ENCODE peak calls at places on chromosomes 7 and 10, in seven cellular contexts. I, P, F, T, O, U and M are unnamed samples. For H3K27me3, the result is how much of the 10 kb centered on the place peaks cover.

GRCh38 chr7:78197447-78197846 is 398.9 kb downstream of the PHTF2 start:
- DNase-seq in I (no peak), P (peak), F (no peak), T (peak), O (no peak), U (no peak), M (no peak)

GRCh38 chr7:122884186-122884585 is 2.1 kb downstream of the CADPS2 start:
- DNase-seq in I (no peak), P (peak), F (no peak), T (no peak), O (no peak), U (no peak), M (no peak)

GRCh38 chr7:149302865-149303264 is 40.9 kb downstream of the ZNF783 start:
- DNase-seq in I (no peak), P (no peak), F (no peak), T (no peak), O (no peak), U (no peak), M (no peak)

GRCh38 chr10:4046722-4047354 is 261.8 kb upstream of the KLF6 start:
- DNase-seq in I (no peak), P (no peak), F (no peak), T (no peak), O (no peak), U (no peak), M (no peak)

GRCh38 chr7:76333388-76334101 is 25.2 kb downstream of the YWHAG start:
- DNase-seq in I (no peak), P (no peak), F (peak), T (no peak), O (peak), U (peak), M (no peak)

GRCh38 chr10:110205051-110205675 is 2.2 kb upstream of the MXI1 start:
- DNase-seq in I (no peak), P (no peak), F (no peak), T (no peak), O (no peak), U (no peak), M (no peak)

GRCh38 chr10:77463967-77464745 is 173.5 kb downstream of the KCNMA1 start:
- DNase-seq in I (no peak), P (peak), F (no peak), T (peak), O (no peak), U (no peak), M (no peak)

GRCh38 chr10:84095821-84096497 is 43.4 kb upstream of the GHITM start:
- DNase-seq in I (no peak), P (peak), F (no peak), T (no peak), O (no peak), U (no peak), M (no peak)

GRCh38 chr7:9242604-9243003 is 809.2 kb downstream of the NXPH1 start:
- DNase-seq in I (no peak), P (no peak), F (no peak), T (no peak), O (no peak), U (no peak), M (no peak)

GRCh38 chr10:124992462-124993344 is 50.8 kb downstream of the ZRANB1 start:
- DNase-seq in I (peak), P (no peak), F (peak), T (peak), O (peak), U (peak), M (no peak)

GRCh38 chr10:96588060-96588554 is 1.3 kb upstream of the TM9SF3 start:
- DNase-seq in I (peak), P (peak), F (no peak), T (no peak), O (peak), U (no peak), M (no peak)

GRCh38 chr10:86819567-86819966 is 63.1 kb downstream of the BMPR1A start:
- DNase-seq in I (no peak), P (no peak), F (no peak), T (peak), O (no peak), U (no peak), M (no peak)

GRCh38 chr7:24894670-24895221 is 85.2 kb downstream of the OSBPL3 start:
- DNase-seq in I (no peak), P (no peak), F (no peak), T (no peak), O (no peak), U (peak), M (no peak)

GRCh38 chr7:157016352-157017041 is 6.0 kb upstream of the MNX1 start:
- DNase-seq in I (no peak), P (no peak), F (no peak), T (no peak), O (no peak), U (no peak), M (no peak)

GRCh38 chr7:139743267-139743966 is 34.4 kb downstream of the HIPK2 start:
- DNase-seq in I (no peak), P (no peak), F (no peak), T (no peak), O (no peak), U (no peak), M (no peak)

GRCh38 chr7:36224916-36225858 is 72.1 kb downstream of the EEPD1 start:
- DNase-seq in I (no peak), P (no peak), F (no peak), T (peak), O (no peak), U (no peak), M (no peak)

GRCh38 chr7:34652784-34653183 is 5.2 kb upstream of the NPSR1 start:
- DNase-seq in I (peak), P (peak), F (no peak), T (no peak), O (peak), U (no peak), M (no peak)

GRCh38 chr7:99021941-99022560 is 121.9 kb downstream of the SMURF1 start:
- DNase-seq in I (no peak), P (no peak), F (no peak), T (no peak), O (no peak), U (no peak), M (no peak)

GRCh38 chr7:87413951-87414381 is 61.5 kb downstream of the ABCB4 start:
- DNase-seq in I (no peak), P (peak), F (no peak), T (peak), O (no peak), U (peak), M (no peak)

GRCh38 chr7:37817219-37817618 is 31.2 kb upstream of the NME8 start:
- DNase-seq in I (no peak), P (no peak), F (no peak), T (no peak), O (no peak), U (no peak), M (no peak)

GRCh38 chr10:124636271-124636993 is 107.7 kb downstream of the FAM53B start:
- DNase-seq in I (no peak), P (no peak), F (peak), T (no peak), O (no peak), U (no peak), M (no peak)

GRCh38 chr7:30797294-30798040 is 26.2 kb downstream of the MINDY4 start:
- DNase-seq in I (no peak), P (no peak), F (no peak), T (no peak), O (no peak), U (no peak), M (no peak)

GRCh38 chr10:36367362-36367761 is 725.3 kb upstream of the FZD8 start:
- DNase-seq in I (no peak), P (no peak), F (no peak), T (no peak), O (no peak), U (no peak), M (no peak)

GRCh38 chr10:6494934-6495592 is 85.0 kb downstream of the PRKCQ start:
- DNase-seq in I (no peak), P (no peak), F (no peak), T (no peak), O (no peak), U (no peak), M (no peak)

GRCh38 chr7:77456711-77457110 is 40.6 kb upstream of the GSAP start:
- DNase-seq in I (no peak), P (no peak), F (no peak), T (peak), O (no peak), U (no peak), M (no peak)

GRCh38 chr7:118802726-118803125 is 578.2 kb downstream of the ANKRD7 start:
- DNase-seq in I (no peak), P (no peak), F (no peak), T (no peak), O (no peak), U (no peak), M (no peak)

GRCh38 chr10:108872854-108873253 is 1050.5 kb downstream of the XPNPEP1 start:
- DNase-seq in I (no peak), P (no peak), F (no peak), T (peak), O (no peak), U (no peak), M (no peak)

GRCh38 chr10:29041512-29042150 is 247.2 kb upstream of the LYZL1 start:
- DNase-seq in I (no peak), P (no peak), F (no peak), T (peak), O (no peak), U (no peak), M (no peak)

GRCh38 chr7:112204072-112204775 is 2.0 kb downstream of the DOCK4 start:
- DNase-seq in I (no peak), P (peak), F (no peak), T (no peak), O (no peak), U (no peak), M (no peak)

GRCh38 chr7:159096736-159097581 is 47.7 kb downstream of the VIPR2 start:
- DNase-seq in I (no peak), P (no peak), F (peak), T (no peak), O (peak), U (peak), M (no peak)

GRCh38 chr10:33142290-33142689 is 184.3 kb upstream of the ITGB1 start:
- DNase-seq in I (no peak), P (no peak), F (peak), T (no peak), O (no peak), U (no peak), M (no peak)

GRCh38 chr7:117320523-117320922 is 2.3 kb downstream of the WNT2 start:
- DNase-seq in I (no peak), P (no peak), F (no peak), T (no peak), O (no peak), U (no peak), M (no peak)
- H3K27me3 ChIP-seq in I (half or more), P (half or more), F (under half), T (under half), O (half or more), U (under half), M (under half)

GRCh38 chr7:6533893-6534804 is 17.1 kb downstream of the GRID2IP start:
- DNase-seq in I (no peak), P (no peak), F (no peak), T (no peak), O (peak), U (no peak), M (peak)

GRCh38 chr7:6532516-6532915 is 18.7 kb downstream of the GRID2IP start:
- DNase-seq in I (no peak), P (no peak), F (no peak), T (no peak), O (no peak), U (no peak), M (no peak)

GRCh38 chr7:6536899-6537298 is 14.4 kb downstream of the GRID2IP start:
- DNase-seq in I (no peak), P (no peak), F (no peak), T (no peak), O (no peak), U (peak), M (peak)

GRCh38 chr7:6531492-6532279 is 19.6 kb downstream of the GRID2IP start:
- DNase-seq in I (no peak), P (no peak), F (no peak), T (no peak), O (no peak), U (no peak), M (no peak)

GRCh38 chr7:6536262-6536770 is 14.9 kb downstream of the GRID2IP start:
- DNase-seq in I (no peak), P (no peak), F (no peak), T (no peak), O (peak), U (peak), M (no peak)
- H3K27me3 ChIP-seq in I (under half), P (half or more), F (half or more), T (half or more), O (half or more), U (under half), M (under half)

DNA sequence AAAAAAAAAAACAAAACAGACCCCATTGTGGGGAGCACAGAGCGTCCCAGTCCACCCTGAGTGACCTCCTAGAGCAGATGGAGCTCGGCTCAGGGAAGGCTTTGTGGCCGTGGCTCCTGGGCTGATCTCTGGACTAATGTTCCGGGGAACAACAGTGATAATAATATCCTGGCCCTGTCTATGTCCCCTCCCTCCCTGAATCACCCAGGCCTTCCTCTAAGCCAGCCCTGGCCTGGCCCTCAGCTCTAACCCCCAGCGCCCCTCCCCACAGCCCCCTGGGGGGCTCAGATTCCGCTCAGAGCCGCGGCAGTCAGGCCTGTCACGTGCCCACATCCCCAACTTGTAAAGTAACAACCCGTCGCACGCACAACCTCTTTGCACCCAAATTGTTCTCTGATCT is 48.3 kb downstream of the MICALL2 start:
- DNase-seq in I (no peak), P (no peak), F (no peak), T (no peak), O (no peak), U (no peak), M (no peak)
- H3K27me3 ChIP-seq in I (under half), P (under half), F (half or more), T (under half), O (half or more), U (under half), M (half or more)

GRCh38 chr10:69659286-69660027 is 29.4 kb downstream of the FAM241B start:
- DNase-seq in I (no peak), P (no peak), F (no peak), T (no peak), O (no peak), U (no peak), M (no peak)
- H3K27me3 ChIP-seq in I (under half), P (half or more), F (under half), T (half or more), O (under half), U (under half), M (half or more)

DNA sequence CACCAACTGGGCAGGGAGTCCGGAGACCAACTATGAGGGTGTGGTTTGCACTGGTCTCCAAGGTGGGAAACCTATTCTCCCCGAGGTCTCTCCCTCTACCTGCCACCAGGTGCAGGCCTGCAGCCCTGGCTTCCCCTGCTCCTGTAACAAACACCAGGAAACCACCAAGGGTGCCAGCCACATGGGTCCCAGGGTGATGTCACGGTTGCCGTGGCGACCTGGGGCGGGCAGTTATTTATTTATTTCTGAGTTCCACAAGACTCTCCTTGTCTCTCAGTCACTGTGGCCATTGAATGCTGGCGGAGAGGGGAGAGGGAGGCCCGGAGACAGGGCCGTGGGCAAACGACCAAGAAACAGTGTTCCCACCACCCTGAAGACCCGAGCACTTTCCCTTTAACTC is 27.1 kb downstream of the MMD2 start:
- DNase-seq in I (peak), P (no peak), F (no peak), T (no peak), O (peak), U (peak), M (peak)
- H3K27me3 ChIP-seq in I (under half), P (under half), F (under half), T (under half), O (under half), U (under half), M (half or more)